ENCODE peak calls at places on chromosomes 7 and 10, in eight cellular contexts. B, A, P, N, L, G, O and K are unnamed samples. For H3K4me1 and H3K36me3, the result is how much of the 10 kb centered on the place peaks cover.

GRCh38 chr10:75043256-75044121 is 68.0 kb upstream of the SAMD8 start:
- DNase-seq in B (no peak), A (peak), P (no peak), N (no peak), L (no peak), G (no peak), O (no peak), K (no peak)

GRCh38 chr10:47184273-47184672 is 115.7 kb upstream of the GDF10 start:
- DNase-seq in B (no peak), A (no peak), P (no peak), N (no peak), L (no peak), G (no peak), O (no peak), K (no peak)

GRCh38 chr10:43140414-43140813 is 2.2 kb downstream of the CSGALNACT2 start:
- DNase-seq in B (peak), A (no peak), P (no peak), N (no peak), L (peak), G (peak), O (peak), K (no peak)

GRCh38 chr7:131007439-131008330 is 273.7 kb upstream of the KLF14 start:
- DNase-seq in B (peak), A (peak), P (no peak), N (peak), L (peak), G (peak), O (peak), K (no peak)

GRCh38 chr7:90256778-90257177 is 11.8 kb downstream of the CFAP69 start:
- DNase-seq in B (no peak), A (no peak), P (no peak), N (no peak), L (no peak), G (no peak), O (no peak), K (no peak)

GRCh38 chr10:36280396-36280795 is 638.3 kb upstream of the FZD8 start:
- DNase-seq in B (no peak), A (no peak), P (no peak), N (no peak), L (peak), G (no peak), O (no peak), K (no peak)

GRCh38 chr10:46236537-46236887 is 50.3 kb upstream of the ANTXRL start:
- DNase-seq in B (no peak), A (no peak), P (no peak), N (peak), L (no peak), G (no peak), O (no peak), K (peak)

GRCh38 chr10:26215923-26216576 is 524 bp upstream of the GAD2 start:
- DNase-seq in B (peak), A (peak), P (no peak), N (no peak), L (no peak), G (no peak), O (no peak), K (peak)

GRCh38 chr7:100360102-100360607 is 2.2 kb downstream of the PILRB start:
- DNase-seq in B (no peak), A (peak), P (no peak), N (no peak), L (no peak), G (no peak), O (no peak), K (no peak)

GRCh38 chr10:120085386-120085785 is 192.9 kb downstream of the SEC23IP start:
- DNase-seq in B (no peak), A (no peak), P (no peak), N (no peak), L (no peak), G (no peak), O (no peak), K (no peak)

GRCh38 chr10:115827180-115827579 is 445.8 kb downstream of the GFRA1 start:
- DNase-seq in B (no peak), A (no peak), P (no peak), N (no peak), L (no peak), G (peak), O (no peak), K (no peak)

GRCh38 chr10:44959243-44960097 is at the start of gene RASSF4:
- DNase-seq in B (peak), A (peak), P (no peak), N (peak), L (peak), G (peak), O (peak), K (peak)

GRCh38 chr10:8998751-8999150 is 944.3 kb downstream of the GATA3 start:
- DNase-seq in B (no peak), A (no peak), P (no peak), N (no peak), L (no peak), G (peak), O (no peak), K (no peak)

DNA sequence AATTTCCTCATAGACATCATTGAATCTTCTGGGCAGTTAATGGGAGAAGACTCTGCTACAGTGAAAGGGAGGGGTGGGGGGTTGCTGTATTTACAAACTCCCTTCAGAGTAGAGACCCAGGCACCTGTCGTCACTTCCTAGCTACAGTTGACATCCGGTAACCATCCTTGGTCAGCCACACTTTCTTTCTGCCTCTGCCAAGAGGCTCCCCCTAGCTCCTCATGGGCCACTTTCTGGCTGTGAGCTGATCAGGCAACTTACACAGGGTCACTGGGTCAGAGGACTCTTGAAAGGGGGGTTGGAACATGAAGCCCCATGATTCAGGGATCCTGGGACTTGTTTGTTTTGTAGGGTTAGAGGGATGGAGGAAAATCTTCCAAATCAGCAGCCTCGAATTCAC is 1.2 kb downstream of the TECPR1 start:
- DNase-seq in B (peak), A (no peak), P (no peak), N (peak), L (peak), G (no peak), O (no peak), K (no peak)
- H3K4me1 ChIP-seq in B (under half), A (under half), P (under half), N (under half), L (under half), G (under half), O (under half), K (under half)

GRCh38 chr7:123599766-123600165 is 1.9 kb upstream of the ASB15 start:
- DNase-seq in B (no peak), A (no peak), P (no peak), N (no peak), L (peak), G (no peak), O (no peak), K (no peak)

GRCh38 chr7:123598657-123599056 is 3.0 kb upstream of the ASB15 start:
- DNase-seq in B (no peak), A (no peak), P (no peak), N (no peak), L (no peak), G (no peak), O (no peak), K (no peak)

GRCh38 chr7:123594813-123595241 is 6.8 kb upstream of the ASB15 start:
- DNase-seq in B (no peak), A (no peak), P (no peak), N (peak), L (no peak), G (no peak), O (peak), K (no peak)
- H3K36me3 ChIP-seq in B (under half), A (under half), P (under half), N (under half), L (under half), G (under half), O (under half), K (under half)

DNA sequence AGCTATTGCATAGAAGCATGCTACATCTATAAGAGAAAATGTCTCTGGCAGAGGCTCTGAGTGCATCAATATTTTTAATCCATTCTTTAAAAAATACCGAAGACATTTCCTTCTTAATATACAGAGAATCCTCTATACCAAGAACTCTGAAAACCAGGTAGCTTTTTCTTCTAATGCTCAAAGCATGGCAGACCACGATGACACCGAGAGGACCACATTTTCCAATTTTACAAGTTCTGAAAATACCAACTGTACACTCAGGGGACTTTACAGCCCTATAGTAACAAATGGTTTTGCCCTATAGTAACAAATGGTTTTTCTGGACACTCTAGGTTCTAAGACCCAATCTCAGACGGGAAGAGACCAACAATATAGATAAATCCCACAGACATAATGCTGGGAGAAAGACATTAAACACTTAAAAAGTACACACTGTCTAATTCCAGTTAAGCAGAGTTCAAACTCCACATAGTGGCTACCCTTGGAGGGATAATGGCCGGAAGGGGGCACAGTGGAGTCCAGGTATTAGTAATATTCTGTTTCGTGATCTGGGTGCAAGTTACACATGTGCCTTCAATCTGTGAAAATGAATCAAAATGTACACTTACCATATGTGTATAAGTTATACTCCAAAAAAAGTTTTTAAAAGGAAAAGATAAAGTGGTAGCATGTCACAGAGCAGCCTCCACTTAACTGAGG is 26.2 kb downstream of the CCDC6 start:
- DNase-seq in B (no peak), A (no peak), P (no peak), N (no peak), L (no peak), G (no peak), O (no peak), K (no peak)
- H3K4me1 ChIP-seq in B (under half), A (under half), P (half or more), N (under half), L (under half), G (under half), O (under half), K (under half)

DNA sequence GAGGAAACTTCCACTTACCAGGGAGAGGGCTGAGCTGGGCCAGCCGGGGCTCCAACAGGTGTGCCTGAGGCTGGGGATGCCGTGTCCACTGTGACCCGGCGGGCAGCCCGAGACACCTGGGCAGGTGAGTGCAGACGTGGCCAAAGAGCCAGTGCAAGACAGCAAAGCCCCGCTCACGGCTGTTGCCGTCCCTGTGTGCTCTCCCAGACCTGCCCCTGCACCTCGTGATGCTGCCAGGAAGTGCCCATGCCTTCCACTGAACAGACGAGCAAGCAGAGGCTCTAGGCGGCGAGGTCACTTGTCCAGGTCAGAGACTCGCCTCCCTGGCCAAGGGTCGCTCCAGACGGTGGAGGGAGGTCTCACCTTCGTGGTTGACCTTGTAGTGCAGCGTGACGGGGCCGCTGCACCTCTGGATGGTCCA is 78.2 kb upstream of the GNA12 start:
- DNase-seq in B (no peak), A (no peak), P (no peak), N (no peak), L (no peak), G (no peak), O (no peak), K (no peak)
- H3K36me3 ChIP-seq in B (under half), A (under half), P (under half), N (under half), L (under half), G (under half), O (under half), K (under half)